ENCODE peak calls at places on chromosome 1, in seven cellular contexts. X is HCT116, F is MM.1S, E is HepG2, G is ovary, C is body of pancreas, T is psoas muscle. R is an unnamed sample.
A peak's percentile ranks its signal among the peaks of the same experiment; 100 is the strongest.

GRCh38 chr1:222224576-222224975 is 323.3 kb downstream of the HHIPL2 start:
- DNase-seq in X (no peak), F (no peak), E (no peak), G (no peak), C (no peak), T (no peak), R (no peak)

GRCh38 chr1:226511296-226511695 is 37.3 kb upstream of the STUM start:
- DNase-seq in X (no peak), F (no peak), E (no peak), G (no peak), C (no peak), T (no peak), R (no peak)

GRCh38 chr1:196577386-196577785 is 30.9 kb downstream of the KCNT2 start:
- DNase-seq in X (no peak), F (no peak), E (no peak), G (no peak), C (no peak), T (no peak), R (no peak)

GRCh38 chr1:26767714-26768113 is 20.0 kb upstream of the PIGV start:
- DNase-seq in X (no peak), F (no peak), E (no peak), G (no peak), C (no peak), T (no peak), R (no peak)

GRCh38 chr1:68570859-68571258 is 74.0 kb upstream of the DEPDC1 start:
- DNase-seq in X (no peak), F (no peak), E (no peak), G (no peak), C (no peak), T (no peak), R (no peak)

GRCh38 chr1:3714814-3715213 is 37.4 kb upstream of the CCDC27 start:
- DNase-seq in X (no peak), F (no peak), E (no peak), G (no peak), C (no peak), T (no peak), R (no peak)

GRCh38 chr1:103529746-103530145 is 4.2 kb downstream of the RNPC3 start:
- DNase-seq in X (no peak), F (no peak), E (no peak), G (no peak), C (peak; percentile 31), T (peak; percentile 66), R (no peak)

GRCh38 chr1:21162740-21163464 is 13.8 kb downstream of the EIF4G3 start:
- DNase-seq in X (no peak), F (no peak), E (no peak), G (no peak), C (no peak), T (no peak), R (no peak)

GRCh38 chr1:115543247-115543646 is 98.5 kb upstream of the VANGL1 start:
- DNase-seq in X (no peak), F (no peak), E (no peak), G (no peak), C (no peak), T (no peak), R (no peak)

GRCh38 chr1:205612556-205612955 is 19.3 kb downstream of the ELK4 start:
- DNase-seq in X (no peak), F (no peak), E (no peak), G (no peak), C (no peak), T (no peak), R (no peak)

GRCh38 chr1:154463512-154463990 is 38.5 kb upstream of the TDRD10 start:
- DNase-seq in X (no peak), F (no peak), E (no peak), G (no peak), C (no peak), T (no peak), R (no peak)

GRCh38 chr1:59123081-59123675 is 173.7 kb upstream of the FGGY start:
- DNase-seq in X (no peak), F (no peak), E (no peak), G (no peak), C (no peak), T (no peak), R (no peak)

GRCh38 chr1:85315789-85316188 is 39.4 kb upstream of the BCL10 start:
- DNase-seq in X (no peak), F (no peak), E (no peak), G (no peak), C (no peak), T (no peak), R (no peak)

GRCh38 chr1:21499283-21499945 is 9.8 kb upstream of the ALPL start:
- DNase-seq in X (no peak), F (no peak), E (no peak), G (no peak), C (no peak), T (no peak), R (no peak)

GRCh38 chr1:106937104-106937503 is 119.4 kb upstream of the PRMT6 start:
- DNase-seq in X (no peak), F (no peak), E (no peak), G (no peak), C (no peak), T (no peak), R (no peak)

GRCh38 chr1:95575291-95575690 is 341.3 kb downstream of the RWDD3 start:
- DNase-seq in X (no peak), F (no peak), E (no peak), G (no peak), C (no peak), T (no peak), R (no peak)

GRCh38 chr1:103218821-103219220 is 110.5 kb upstream of the COL11A1 start:
- DNase-seq in X (no peak), F (no peak), E (no peak), G (no peak), C (no peak), T (no peak), R (no peak)

GRCh38 chr1:63847308-63847910 is 73.6 kb downstream of the ROR1 start:
- DNase-seq in X (no peak), F (no peak), E (no peak), G (no peak), C (no peak), T (no peak), R (no peak)

GRCh38 chr1:183634429-183635065 is 1.0 kb downstream of the ARPC5 start:
- DNase-seq in X (no peak), F (peak; percentile 34), E (no peak), G (no peak), C (no peak), T (no peak), R (no peak)

GRCh38 chr1:244948416-244948815 is 84.1 kb upstream of the HNRNPU start:
- DNase-seq in X (no peak), F (no peak), E (no peak), G (no peak), C (no peak), T (no peak), R (no peak)

GRCh38 chr1:161119379-161120061 is 1.6 kb downstream of the NIT1 start:
- DNase-seq in X (peak; percentile 86), F (peak; percentile 80), E (no peak), G (no peak), C (peak; percentile 81), T (no peak), R (peak; percentile 78)

GRCh38 chr1:43648448-43648847 is 1.5 kb upstream of the KDM4A start:
- DNase-seq in X (no peak), F (no peak), E (no peak), G (no peak), C (no peak), T (no peak), R (no peak)

GRCh38 chr1:27350673-27351540 is 9.1 kb downstream of the SYTL1 start:
- DNase-seq in X (no peak), F (no peak), E (peak; percentile 66), G (peak; percentile 54), C (no peak), T (peak; percentile 73), R (no peak)

GRCh38 chr1:36096500-36097412 is 8.1 kb downstream of the ADPRS start:
- DNase-seq in X (no peak), F (no peak), E (peak; percentile 39), G (no peak), C (no peak), T (no peak), R (no peak)

GRCh38 chr1:205811660-205812059 is 1.3 kb downstream of the SLC41A1 start:
- DNase-seq in X (no peak), F (no peak), E (no peak), G (peak; percentile 35), C (peak; percentile 80), T (peak; percentile 77), R (no peak)

DNA sequence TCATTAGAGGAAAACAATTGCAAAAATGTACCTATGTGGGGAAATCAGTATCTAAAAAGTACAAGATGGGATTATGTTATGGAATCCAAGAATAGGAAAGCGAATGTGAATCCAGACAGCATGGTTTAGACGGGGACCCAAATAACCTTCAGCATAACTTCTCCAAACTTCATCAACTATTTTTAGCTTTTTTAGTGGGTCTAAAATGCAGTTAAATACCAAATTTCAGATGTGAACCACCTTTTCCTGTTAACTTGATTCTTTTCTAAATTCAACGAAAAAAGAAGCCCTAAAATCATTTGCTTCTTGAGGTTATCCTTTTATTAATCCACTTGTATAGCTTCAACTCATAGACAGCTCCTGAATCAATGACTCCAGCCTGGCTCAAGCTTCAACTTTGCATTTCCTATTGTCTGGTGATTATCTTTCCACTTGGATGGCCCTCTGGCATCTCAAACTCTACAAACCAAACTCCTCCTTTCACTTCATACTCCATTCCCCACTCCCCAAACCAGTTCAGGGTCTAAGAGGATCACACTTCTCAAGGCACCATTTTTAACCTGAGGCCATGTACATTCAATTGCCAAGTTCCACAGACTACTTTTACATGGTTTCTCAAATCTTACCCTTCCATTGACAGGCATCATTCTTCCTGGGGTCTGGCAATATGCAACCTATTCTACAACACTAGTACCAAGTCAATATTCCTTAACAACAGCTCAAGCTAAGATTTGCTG is 7.4 kb downstream of the ERRFI1 start:
- DNase-seq in X (no peak), F (no peak), E (no peak), G (no peak), C (no peak), T (no peak), R (no peak)
- H3K4me1 ChIP-seq in X (peaks cover 85% of the 10 kb centered on the region), F (no peaks in the 10 kb centered on the region), E (peaks cover 74% of the 10 kb centered on the region), G (peaks cover 18% of the 10 kb centered on the region), C (peaks cover 97% of the 10 kb centered on the region), T (peaks cover 78% of the 10 kb centered on the region), R (no peaks in the 10 kb centered on the region)

GRCh38 chr1:9882945-9883303 is 27.1 kb downstream of the CTNNBIP1 start:
- DNase-seq in X (no peak), F (no peak), E (no peak), G (no peak), C (no peak), T (peak; percentile 16), R (no peak)
- H3K4me1 ChIP-seq in X (peaks cover 19% of the 10 kb centered on the region), F (no peaks in the 10 kb centered on the region), E (peaks cover 12% of the 10 kb centered on the region), G (no peaks in the 10 kb centered on the region), C (no peaks in the 10 kb centered on the region), T (no peaks in the 10 kb centered on the region), R (peaks cover 56% of the 10 kb centered on the region)

DNA sequence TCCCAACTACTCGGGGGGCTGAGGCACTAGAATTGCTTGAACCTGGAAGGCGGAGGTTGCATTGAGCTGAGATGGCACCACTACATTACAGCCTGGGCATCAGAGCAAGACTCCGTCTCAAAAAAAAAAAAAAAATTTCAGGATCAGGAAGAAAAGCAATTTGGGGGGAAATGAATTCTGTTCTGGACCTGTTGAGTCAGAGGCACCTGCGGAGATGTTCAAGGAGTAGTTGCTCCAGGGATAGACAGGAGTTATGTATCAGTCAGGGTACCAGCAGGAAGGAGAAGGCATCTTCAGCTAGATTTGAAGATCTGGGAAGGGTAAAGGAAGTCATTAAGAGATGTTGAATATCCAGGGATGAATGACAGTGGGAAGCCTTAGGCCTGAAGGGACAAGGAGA is 2.9 kb upstream of the RHBDL2 start:
- DNase-seq in X (no peak), F (no peak), E (no peak), G (no peak), C (no peak), T (no peak), R (no peak)
- H3K4me1 ChIP-seq in X (no peaks in the 10 kb centered on the region), F (no peaks in the 10 kb centered on the region), E (peaks cover 57% of the 10 kb centered on the region), G (peaks cover 6% of the 10 kb centered on the region), C (peaks cover 4% of the 10 kb centered on the region), T (no peaks in the 10 kb centered on the region), R (peaks cover 13% of the 10 kb centered on the region)

GRCh38 chr1:56578664-56578962 is 750 bp downstream of the PLPP3 start:
- DNase-seq in X (no peak), F (no peak), E (no peak), G (no peak), C (no peak), T (peak; percentile 62), R (no peak)
- H3K4me1 ChIP-seq in X (peaks cover 5% of the 10 kb centered on the region), F (peaks cover 6% of the 10 kb centered on the region), E (peaks cover 52% of the 10 kb centered on the region), G (peaks cover 4% of the 10 kb centered on the region), C (peaks cover 48% of the 10 kb centered on the region), T (peaks cover 44% of the 10 kb centered on the region), R (no peaks in the 10 kb centered on the region)